ENCODE peak calls at places on chromosomes 11 and 22, in seven cellular contexts. One of them, this sample, is unnamed.

GRCh38 chr11:131664811-131665210 is 294.4 kb downstream of the NTM start:
- DNase-seq in skeletal muscle cell: no peak
- DNase-seq in T1000: no peak
- DNase-seq in CD4-positive, alpha-beta T cell: no peak
- DNase-seq in KBM-7: no peak
- DNase-seq in thoracic aorta: no peak
- DNase-seq in foreskin fibroblast: no peak
- DNase-seq in this sample: no peak

GRCh38 chr22:46083383-46084350 is 66.7 kb upstream of the PPARA start:
- DNase-seq in skeletal muscle cell: no peak
- DNase-seq in T1000: no peak
- DNase-seq in CD4-positive, alpha-beta T cell: no peak
- DNase-seq in KBM-7: no peak
- DNase-seq in thoracic aorta: no peak
- DNase-seq in foreskin fibroblast: no peak
- DNase-seq in this sample: no peak

GRCh38 chr11:128215238-128215882 is 372.0 kb downstream of the ETS1 start:
- DNase-seq in skeletal muscle cell: no peak
- DNase-seq in T1000: no peak
- DNase-seq in CD4-positive, alpha-beta T cell: no peak
- DNase-seq in KBM-7: no peak
- DNase-seq in thoracic aorta: no peak
- DNase-seq in foreskin fibroblast: no peak
- DNase-seq in this sample: no peak

GRCh38 chr22:23106906-23107367 is 34.9 kb downstream of the RSPH14 start:
- DNase-seq in skeletal muscle cell: no peak
- DNase-seq in T1000: no peak
- DNase-seq in CD4-positive, alpha-beta T cell: no peak
- DNase-seq in KBM-7: no peak
- DNase-seq in thoracic aorta: no peak
- DNase-seq in foreskin fibroblast: no peak
- DNase-seq in this sample: no peak

GRCh38 chr11:70128435-70128906 is 50.4 kb downstream of the ANO1 start:
- DNase-seq in skeletal muscle cell: no peak
- DNase-seq in T1000: no peak
- DNase-seq in CD4-positive, alpha-beta T cell: no peak
- DNase-seq in KBM-7: no peak
- DNase-seq in thoracic aorta: peak
- DNase-seq in foreskin fibroblast: no peak
- DNase-seq in this sample: no peak

GRCh38 chr11:11843233-11843632 is 1.5 kb downstream of the USP47 start:
- DNase-seq in skeletal muscle cell: peak
- DNase-seq in T1000: no peak
- DNase-seq in CD4-positive, alpha-beta T cell: no peak
- DNase-seq in KBM-7: no peak
- DNase-seq in thoracic aorta: no peak
- DNase-seq in foreskin fibroblast: peak
- DNase-seq in this sample: no peak

GRCh38 chr11:68004551-68005335 is 846 bp upstream of the UNC93B1 start:
- DNase-seq in skeletal muscle cell: no peak
- DNase-seq in T1000: no peak
- DNase-seq in CD4-positive, alpha-beta T cell: no peak
- DNase-seq in KBM-7: no peak
- DNase-seq in thoracic aorta: no peak
- DNase-seq in foreskin fibroblast: no peak
- DNase-seq in this sample: no peak

GRCh38 chr11:65695459-65696241 is 16.4 kb upstream of the KAT5 start:
- DNase-seq in skeletal muscle cell: no peak
- DNase-seq in T1000: no peak
- DNase-seq in CD4-positive, alpha-beta T cell: no peak
- DNase-seq in KBM-7: no peak
- DNase-seq in thoracic aorta: no peak
- DNase-seq in foreskin fibroblast: no peak
- DNase-seq in this sample: no peak

GRCh38 chr11:8913961-8914660 is 3.1 kb downstream of the AKIP1 start:
- DNase-seq in skeletal muscle cell: no peak
- DNase-seq in T1000: no peak
- DNase-seq in CD4-positive, alpha-beta T cell: peak
- DNase-seq in KBM-7: peak
- DNase-seq in thoracic aorta: no peak
- DNase-seq in foreskin fibroblast: peak
- DNase-seq in this sample: no peak

GRCh38 chr22:26285632-26286031 is 116.4 kb downstream of the SEZ6L start:
- DNase-seq in skeletal muscle cell: no peak
- DNase-seq in T1000: no peak
- DNase-seq in CD4-positive, alpha-beta T cell: no peak
- DNase-seq in KBM-7: no peak
- DNase-seq in thoracic aorta: no peak
- DNase-seq in foreskin fibroblast: no peak
- DNase-seq in this sample: no peak

GRCh38 chr11:72685560-72686480 is 11.6 kb upstream of the PDE2A start:
- DNase-seq in skeletal muscle cell: no peak
- DNase-seq in T1000: no peak
- DNase-seq in CD4-positive, alpha-beta T cell: no peak
- DNase-seq in KBM-7: no peak
- DNase-seq in thoracic aorta: no peak
- DNase-seq in foreskin fibroblast: peak
- DNase-seq in this sample: no peak

GRCh38 chr11:79440451-79441158 is at the start of gene TENM4:
- DNase-seq in skeletal muscle cell: peak
- DNase-seq in T1000: peak
- DNase-seq in CD4-positive, alpha-beta T cell: no peak
- DNase-seq in KBM-7: peak
- DNase-seq in thoracic aorta: peak
- DNase-seq in foreskin fibroblast: peak
- DNase-seq in this sample: no peak

GRCh38 chr11:109971184-109971523 is 122.0 kb upstream of the ZC3H12C start:
- DNase-seq in skeletal muscle cell: peak
- DNase-seq in T1000: no peak
- DNase-seq in CD4-positive, alpha-beta T cell: no peak
- DNase-seq in KBM-7: peak
- DNase-seq in thoracic aorta: no peak
- DNase-seq in foreskin fibroblast: peak
- DNase-seq in this sample: no peak

GRCh38 chr22:48423481-48423901 is 1404.2 kb downstream of the BRD1 start:
- DNase-seq in skeletal muscle cell: no peak
- DNase-seq in T1000: no peak
- DNase-seq in CD4-positive, alpha-beta T cell: no peak
- DNase-seq in KBM-7: no peak
- DNase-seq in thoracic aorta: no peak
- DNase-seq in foreskin fibroblast: no peak
- DNase-seq in this sample: no peak

GRCh38 chr11:88434333-88434976 is 96.9 kb upstream of the CTSC start:
- DNase-seq in skeletal muscle cell: no peak
- DNase-seq in T1000: no peak
- DNase-seq in CD4-positive, alpha-beta T cell: no peak
- DNase-seq in KBM-7: no peak
- DNase-seq in thoracic aorta: no peak
- DNase-seq in foreskin fibroblast: no peak
- DNase-seq in this sample: no peak

GRCh38 chr22:17077255-17077654 is 7.5 kb upstream of the IL17RA start:
- DNase-seq in skeletal muscle cell: no peak
- DNase-seq in T1000: no peak
- DNase-seq in CD4-positive, alpha-beta T cell: no peak
- DNase-seq in KBM-7: no peak
- DNase-seq in thoracic aorta: no peak
- DNase-seq in foreskin fibroblast: peak
- DNase-seq in this sample: no peak

GRCh38 chr11:65931773-65932557 is 12.7 kb downstream of the DRAP1 start:
- DNase-seq in skeletal muscle cell: no peak
- DNase-seq in T1000: no peak
- DNase-seq in CD4-positive, alpha-beta T cell: no peak
- DNase-seq in KBM-7: no peak
- DNase-seq in thoracic aorta: no peak
- DNase-seq in foreskin fibroblast: no peak
- DNase-seq in this sample: no peak

GRCh38 chr22:30866811-30867271 is 101.7 kb downstream of the MORC2 start:
- DNase-seq in skeletal muscle cell: no peak
- DNase-seq in T1000: no peak
- DNase-seq in CD4-positive, alpha-beta T cell: no peak
- DNase-seq in KBM-7: no peak
- DNase-seq in thoracic aorta: no peak
- DNase-seq in foreskin fibroblast: no peak
- DNase-seq in this sample: no peak